ENCODE peak calls at places on chromosomes 7 and 10, in eight cellular contexts. D is esophagus muscularis mucosa; L is IMR-90; O is CD8-positive, alpha-beta T cell; G is endothelial cell of umbilical vein; Y is mammary epithelial cell; V is HCT116; S is colonic mucosa. F is an unnamed sample.
A peak's percentile ranks its signal among the peaks of the same experiment; 100 is the strongest.

GRCh38 chr10:119657725-119658124 is 6.5 kb downstream of the BAG3 start:
- DNase-seq in V (no peak), Y (no peak), D (no peak), G (no peak), O (no peak), L (peak; percentile 48), S (no peak), F (peak; percentile 62)

GRCh38 chr10:126057494-126057893 is 161.1 kb downstream of the FANK1 start:
- DNase-seq in Y (no peak), L (no peak), G (no peak), O (no peak), D (no peak), V (no peak), S (no peak), F (no peak)

GRCh38 chr10:4512557-4513286 is 313.3 kb upstream of the AKR1E2 start:
- DNase-seq in G (peak; percentile 54), D (no peak), S (peak; percentile 39), L (peak; percentile 71), V (peak; percentile 36), Y (peak; percentile 70), O (no peak), F (peak; percentile 49)

GRCh38 chr7:50766808-50767207 is 15.9 kb downstream of the GRB10 start:
- DNase-seq in Y (no peak), G (no peak), V (no peak), L (no peak), O (no peak), D (no peak), S (no peak), F (no peak)

GRCh38 chr10:34994565-34995142 is 95.5 kb downstream of the CUL2 start:
- DNase-seq in S (peak; percentile 55), V (peak; percentile 76), L (peak; percentile 76), O (no peak), G (peak; percentile 87), D (no peak), Y (peak; percentile 80), F (peak; percentile 62)

GRCh38 chr7:107036535-107036934 is 8.0 kb upstream of the PRKAR2B start:
- DNase-seq in Y (no peak), S (no peak), G (no peak), D (no peak), V (no peak), L (no peak), O (no peak), F (no peak)

GRCh38 chr7:50667789-50668226 is 102.6 kb upstream of the DDC start:
- DNase-seq in S (no peak), Y (no peak), V (no peak), G (peak; percentile 80), O (no peak), L (peak; percentile 3), D (no peak), F (no peak)

GRCh38 chr10:115854740-115855435 is 418.1 kb downstream of the GFRA1 start:
- DNase-seq in V (no peak), S (no peak), L (peak; percentile 23), O (no peak), Y (no peak), G (no peak), D (no peak), F (no peak)

GRCh38 chr10:3056280-3057037 is 10.9 kb upstream of the PFKP start:
- DNase-seq in D (no peak), L (peak; percentile 69), Y (no peak), O (no peak), S (no peak), G (no peak), V (no peak), F (no peak)

GRCh38 chr7:40753455-40753854 is 618.6 kb downstream of the SUGCT start:
- DNase-seq in S (no peak), D (no peak), L (no peak), V (no peak), G (no peak), O (no peak), Y (peak; percentile 46), F (no peak)

GRCh38 chr10:17155821-17156220 is 26.2 kb upstream of the CUBN start:
- DNase-seq in V (no peak), L (no peak), D (no peak), Y (no peak), S (no peak), G (no peak), O (no peak), F (no peak)

GRCh38 chr10:4945706-4946348 is 17.4 kb upstream of the AKR1C1 start:
- DNase-seq in G (no peak), O (no peak), Y (no peak), S (no peak), V (no peak), L (peak; percentile 3), D (no peak), F (no peak)

GRCh38 chr7:8068892-8069686 is 100.5 kb downstream of the GLCCI1 start:
- DNase-seq in S (no peak), G (no peak), Y (no peak), L (no peak), O (no peak), V (no peak), D (no peak), F (no peak)

GRCh38 chr7:141271451-141271850 is 197.6 kb downstream of the TMEM178B start:
- DNase-seq in Y (no peak), O (no peak), L (no peak), D (no peak), S (no peak), G (no peak), V (no peak), F (no peak)

GRCh38 chr10:71565284-71566000 is 154.1 kb downstream of the C10orf105 start:
- DNase-seq in Y (no peak), V (no peak), O (no peak), G (no peak), D (no peak), S (no peak), L (no peak), F (no peak)

GRCh38 chr10:70715853-70716795 is 43.8 kb downstream of the ADAMTS14 start:
- DNase-seq in L (peak; percentile 34), S (no peak), O (no peak), G (peak; percentile 17), V (peak; percentile 68), D (no peak), Y (peak; percentile 20), F (no peak)

GRCh38 chr7:105830405-105831218 is 45.8 kb downstream of the ATXN7L1 start:
- DNase-seq in S (no peak), D (no peak), Y (peak; percentile 83), G (peak; percentile 88), L (peak; percentile 98), V (peak; percentile 95), O (no peak), F (peak; percentile 30)

DNA sequence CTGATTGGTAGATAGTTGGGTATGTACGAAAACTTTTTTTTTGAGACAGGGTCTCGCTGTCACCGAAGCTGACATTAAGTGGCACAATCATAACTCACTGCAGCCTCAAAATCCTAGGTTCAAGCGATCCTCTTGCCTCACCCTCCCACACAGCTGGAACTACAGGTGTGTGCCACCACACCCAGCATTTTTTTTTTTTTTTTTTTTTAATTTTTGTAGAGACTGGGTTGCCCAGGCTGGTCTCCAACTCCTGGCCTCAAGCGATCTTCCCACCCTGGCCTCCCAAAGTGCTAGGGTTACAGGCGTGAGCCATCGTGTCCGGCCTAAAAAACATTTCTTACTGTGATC is 1.5 kb upstream of the LRRC27 start:
- DNase-seq in L (no peak), V (no peak), D (no peak), G (no peak), O (no peak), S (no peak), Y (no peak), F (no peak)
- TF ChIP-seq CTCF in L (no peak), V (no peak), D (no peak), G (no peak), O (no peak), S (no peak), Y (no peak), F (no peak)

DNA sequence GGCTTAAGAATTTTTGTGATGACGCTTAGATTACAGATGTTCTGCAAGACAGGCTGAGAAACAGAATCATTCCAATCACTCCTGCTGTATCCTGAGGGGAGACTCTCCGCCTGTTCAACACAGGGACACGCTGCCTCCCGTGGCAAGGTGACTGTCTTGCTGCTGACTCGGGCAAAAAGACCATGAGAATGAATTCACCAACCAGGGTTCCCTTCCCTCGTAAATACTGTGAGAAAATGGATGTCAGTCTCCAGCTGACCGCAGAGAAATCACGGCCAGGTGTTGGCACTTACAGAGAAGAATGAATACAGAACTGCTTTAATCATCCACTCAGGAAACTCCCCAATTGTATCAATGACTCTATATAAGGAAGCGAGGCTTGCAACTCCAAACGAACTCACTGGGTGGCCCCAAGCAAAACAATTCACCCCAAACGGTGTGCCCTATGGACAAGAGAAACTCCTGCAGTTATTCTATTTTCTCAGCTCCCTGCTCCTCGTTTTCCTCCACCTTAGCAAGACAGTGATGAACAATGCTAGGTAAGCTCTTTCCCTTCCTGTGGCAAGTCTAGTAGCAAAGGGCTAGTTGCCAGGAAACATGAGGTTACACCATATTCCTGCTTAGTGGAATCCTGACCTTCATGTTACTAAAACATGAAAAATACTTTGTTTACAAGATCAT is 22.8 kb downstream of the GNA12 start:
- DNase-seq in L (peak; percentile 83), D (no peak), G (peak; percentile 67), S (no peak), V (no peak), Y (peak; percentile 95), O (no peak), F (no peak)
- H3K4me3 ChIP-seq in L (no peak overlapping the region), D (no peak overlapping the region), G (no peak overlapping the region), S (no peak overlapping the region), V (no peak overlapping the region), Y (no peak overlapping the region), O (no peak overlapping the region), F (no peak overlapping the region)

GRCh38 chr7:1476859-1477258 is 17.6 kb upstream of the MICALL2 start:
- DNase-seq in O (no peak), Y (no peak), S (no peak), V (no peak), G (no peak), D (no peak), L (no peak), F (no peak)
- H3K36me3 ChIP-seq in O (peaks cover 4% of the 10 kb centered on the region), Y (peaks cover 9% of the 10 kb centered on the region), S (no peaks in the 10 kb centered on the region), V (peaks cover 2% of the 10 kb centered on the region), G (peaks cover 51% of the 10 kb centered on the region), D (peaks cover 98% of the 10 kb centered on the region), L (peaks cover 70% of the 10 kb centered on the region), F (peaks cover 18% of the 10 kb centered on the region)

DNA sequence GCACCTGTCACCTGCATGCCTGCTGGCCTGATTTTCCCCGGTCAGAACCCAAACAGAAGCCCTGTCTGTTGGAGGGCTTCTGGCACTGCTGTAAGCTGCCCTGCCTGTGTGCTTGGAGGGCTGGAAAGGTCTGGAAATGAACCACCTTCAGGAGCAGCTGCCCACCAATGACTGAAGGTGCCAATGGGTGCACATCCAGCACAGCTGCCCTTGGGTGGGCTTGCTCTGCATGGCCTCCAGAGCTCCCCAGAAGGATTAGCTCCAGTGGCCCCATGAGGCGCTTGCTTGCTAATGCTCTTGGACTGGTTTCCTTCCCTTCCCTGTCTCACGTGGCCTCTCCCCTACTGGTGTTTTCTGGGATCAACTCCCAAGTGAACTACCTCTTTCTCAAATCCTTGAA is 43.2 kb downstream of the WDFY4 start:
- DNase-seq in V (no peak), G (no peak), L (no peak), O (no peak), S (no peak), Y (no peak), D (no peak), F (no peak)
- TF ChIP-seq CTCF in V (no peak), G (no peak), L (no peak), O (no peak), S (no peak), Y (no peak), D (no peak), F (no peak)